ENCODE peak calls at places on chromosomes 5 and 9, in seven cellular contexts. One of them, this sample, is unnamed.

GRCh38 chr5:111495159-111495558 is 17.2 kb downstream of the STARD4 start:
- DNase-seq in non-pigmented ciliary epithelial cell: no peak
- DNase-seq in A549: no peak
- DNase-seq in HuH-7: no peak
- DNase-seq in colonic mucosa: no peak
- DNase-seq in GM13976: no peak
- DNase-seq in astrocyte of the spinal cord: no peak
- DNase-seq in this sample: no peak

GRCh38 chr5:142446131-142446959 is 121.5 kb upstream of the SPRY4 start:
- DNase-seq in non-pigmented ciliary epithelial cell: peak
- DNase-seq in A549: peak
- DNase-seq in HuH-7: no peak
- DNase-seq in colonic mucosa: no peak
- DNase-seq in GM13976: no peak
- DNase-seq in astrocyte of the spinal cord: peak
- DNase-seq in this sample: no peak

GRCh38 chr5:57684299-57684702 is 201.7 kb upstream of the ACTBL2 start:
- DNase-seq in non-pigmented ciliary epithelial cell: no peak
- DNase-seq in A549: no peak
- DNase-seq in HuH-7: no peak
- DNase-seq in colonic mucosa: no peak
- DNase-seq in GM13976: no peak
- DNase-seq in astrocyte of the spinal cord: no peak
- DNase-seq in this sample: no peak

GRCh38 chr9:79578891-79579290 is 7.1 kb downstream of the TLE4 start:
- DNase-seq in non-pigmented ciliary epithelial cell: no peak
- DNase-seq in A549: no peak
- DNase-seq in HuH-7: no peak
- DNase-seq in colonic mucosa: no peak
- DNase-seq in GM13976: no peak
- DNase-seq in astrocyte of the spinal cord: no peak
- DNase-seq in this sample: no peak

GRCh38 chr5:175686396-175686795 is 28.5 kb downstream of the HRH2 start:
- DNase-seq in non-pigmented ciliary epithelial cell: no peak
- DNase-seq in A549: no peak
- DNase-seq in HuH-7: no peak
- DNase-seq in colonic mucosa: no peak
- DNase-seq in GM13976: no peak
- DNase-seq in astrocyte of the spinal cord: no peak
- DNase-seq in this sample: no peak

GRCh38 chr9:115651456-115651855 is 502.1 kb upstream of the PAPPA start:
- DNase-seq in non-pigmented ciliary epithelial cell: no peak
- DNase-seq in A549: no peak
- DNase-seq in HuH-7: no peak
- DNase-seq in colonic mucosa: no peak
- DNase-seq in GM13976: no peak
- DNase-seq in astrocyte of the spinal cord: no peak
- DNase-seq in this sample: no peak

GRCh38 chr5:161382702-161383101 is 163.8 kb downstream of the GABRB2 start:
- DNase-seq in non-pigmented ciliary epithelial cell: no peak
- DNase-seq in A549: no peak
- DNase-seq in HuH-7: no peak
- DNase-seq in colonic mucosa: no peak
- DNase-seq in GM13976: no peak
- DNase-seq in astrocyte of the spinal cord: no peak
- DNase-seq in this sample: no peak

GRCh38 chr9:137632432-137633161 is 13.8 kb downstream of the EHMT1 start:
- DNase-seq in non-pigmented ciliary epithelial cell: no peak
- DNase-seq in A549: no peak
- DNase-seq in HuH-7: no peak
- DNase-seq in colonic mucosa: no peak
- DNase-seq in GM13976: no peak
- DNase-seq in astrocyte of the spinal cord: no peak
- DNase-seq in this sample: no peak

GRCh38 chr5:10875201-10875768 is 114.3 kb upstream of the DAP start:
- DNase-seq in non-pigmented ciliary epithelial cell: no peak
- DNase-seq in A549: no peak
- DNase-seq in HuH-7: no peak
- DNase-seq in colonic mucosa: no peak
- DNase-seq in GM13976: no peak
- DNase-seq in astrocyte of the spinal cord: no peak
- DNase-seq in this sample: no peak

GRCh38 chr9:126794441-126794840 is 10.4 kb upstream of the ZBTB43 start:
- DNase-seq in non-pigmented ciliary epithelial cell: no peak
- DNase-seq in A549: no peak
- DNase-seq in HuH-7: no peak
- DNase-seq in colonic mucosa: peak
- DNase-seq in GM13976: no peak
- DNase-seq in astrocyte of the spinal cord: no peak
- DNase-seq in this sample: no peak

GRCh38 chr9:108053555-108054061 is 564.0 kb upstream of the KLF4 start:
- DNase-seq in non-pigmented ciliary epithelial cell: peak
- DNase-seq in A549: no peak
- DNase-seq in HuH-7: no peak
- DNase-seq in colonic mucosa: peak
- DNase-seq in GM13976: no peak
- DNase-seq in astrocyte of the spinal cord: peak
- DNase-seq in this sample: no peak

GRCh38 chr5:100903036-100903887 is at the start of gene ST8SIA4:
- DNase-seq in non-pigmented ciliary epithelial cell: no peak
- DNase-seq in A549: peak
- DNase-seq in HuH-7: no peak
- DNase-seq in colonic mucosa: peak
- DNase-seq in GM13976: peak
- DNase-seq in astrocyte of the spinal cord: peak
- DNase-seq in this sample: peak

GRCh38 chr9:75002422-75003023 is 25.6 kb downstream of the CARNMT1 start:
- DNase-seq in non-pigmented ciliary epithelial cell: no peak
- DNase-seq in A549: no peak
- DNase-seq in HuH-7: no peak
- DNase-seq in colonic mucosa: no peak
- DNase-seq in GM13976: no peak
- DNase-seq in astrocyte of the spinal cord: no peak
- DNase-seq in this sample: no peak

GRCh38 chr5:150583541-150584225 is 56.8 kb upstream of the SYNPO start:
- DNase-seq in non-pigmented ciliary epithelial cell: no peak
- DNase-seq in A549: no peak
- DNase-seq in HuH-7: no peak
- DNase-seq in colonic mucosa: no peak
- DNase-seq in GM13976: no peak
- DNase-seq in astrocyte of the spinal cord: no peak
- DNase-seq in this sample: no peak

GRCh38 chr5:37272564-37272963 is 23.4 kb upstream of the CPLANE1 start:
- DNase-seq in non-pigmented ciliary epithelial cell: no peak
- DNase-seq in A549: peak
- DNase-seq in HuH-7: no peak
- DNase-seq in colonic mucosa: no peak
- DNase-seq in GM13976: no peak
- DNase-seq in astrocyte of the spinal cord: peak
- DNase-seq in this sample: no peak

GRCh38 chr9:18371621-18372020 is 102.3 kb upstream of the ADAMTSL1 start:
- DNase-seq in non-pigmented ciliary epithelial cell: no peak
- DNase-seq in A549: no peak
- DNase-seq in HuH-7: no peak
- DNase-seq in colonic mucosa: no peak
- DNase-seq in GM13976: no peak
- DNase-seq in astrocyte of the spinal cord: no peak
- DNase-seq in this sample: no peak

GRCh38 chr5:96975656-96976055 is 39.8 kb downstream of the LNPEP start:
- DNase-seq in non-pigmented ciliary epithelial cell: no peak
- DNase-seq in A549: no peak
- DNase-seq in HuH-7: no peak
- DNase-seq in colonic mucosa: no peak
- DNase-seq in GM13976: no peak
- DNase-seq in astrocyte of the spinal cord: no peak
- DNase-seq in this sample: no peak

GRCh38 chr5:134136771-134137170 is 22.3 kb downstream of the TCF7 start:
- DNase-seq in non-pigmented ciliary epithelial cell: no peak
- DNase-seq in A549: no peak
- DNase-seq in HuH-7: no peak
- DNase-seq in colonic mucosa: no peak
- DNase-seq in GM13976: no peak
- DNase-seq in astrocyte of the spinal cord: no peak
- DNase-seq in this sample: no peak

GRCh38 chr5:95781101-95781583 is 41.4 kb downstream of the GLRX start:
- DNase-seq in non-pigmented ciliary epithelial cell: peak
- DNase-seq in A549: peak
- DNase-seq in HuH-7: peak
- DNase-seq in colonic mucosa: peak
- DNase-seq in GM13976: peak
- DNase-seq in astrocyte of the spinal cord: peak
- DNase-seq in this sample: peak

GRCh38 chr9:126676685-126677143 is 63.0 kb downstream of the LMX1B start:
- DNase-seq in non-pigmented ciliary epithelial cell: no peak
- DNase-seq in A549: no peak
- DNase-seq in HuH-7: no peak
- DNase-seq in colonic mucosa: no peak
- DNase-seq in GM13976: no peak
- DNase-seq in astrocyte of the spinal cord: no peak
- DNase-seq in this sample: no peak

GRCh38 chr5:174601937-174602336 is 122.4 kb upstream of the MSX2 start:
- DNase-seq in non-pigmented ciliary epithelial cell: no peak
- DNase-seq in A549: peak
- DNase-seq in HuH-7: no peak
- DNase-seq in colonic mucosa: no peak
- DNase-seq in GM13976: no peak
- DNase-seq in astrocyte of the spinal cord: no peak
- DNase-seq in this sample: no peak

GRCh38 chr9:83056180-83056579 is 6.8 kb downstream of the RASEF start:
- DNase-seq in non-pigmented ciliary epithelial cell: no peak
- DNase-seq in A549: peak
- DNase-seq in HuH-7: no peak
- DNase-seq in colonic mucosa: no peak
- DNase-seq in GM13976: no peak
- DNase-seq in astrocyte of the spinal cord: no peak
- DNase-seq in this sample: no peak

GRCh38 chr5:71767661-71768060 is 48.6 kb downstream of the CARTPT start:
- DNase-seq in non-pigmented ciliary epithelial cell: no peak
- DNase-seq in A549: no peak
- DNase-seq in HuH-7: no peak
- DNase-seq in colonic mucosa: no peak
- DNase-seq in GM13976: no peak
- DNase-seq in astrocyte of the spinal cord: peak
- DNase-seq in this sample: no peak

GRCh38 chr5:112957970-112958773 is 18.4 kb upstream of the DCP2 start:
- DNase-seq in non-pigmented ciliary epithelial cell: peak
- DNase-seq in A549: peak
- DNase-seq in HuH-7: no peak
- DNase-seq in colonic mucosa: peak
- DNase-seq in GM13976: no peak
- DNase-seq in astrocyte of the spinal cord: peak
- DNase-seq in this sample: peak

GRCh38 chr5:14118551-14119320 is 24.4 kb upstream of the TRIO start:
- DNase-seq in non-pigmented ciliary epithelial cell: no peak
- DNase-seq in A549: no peak
- DNase-seq in HuH-7: no peak
- DNase-seq in colonic mucosa: no peak
- DNase-seq in GM13976: no peak
- DNase-seq in astrocyte of the spinal cord: no peak
- DNase-seq in this sample: no peak

GRCh38 chr5:31173621-31174020 is 19.9 kb upstream of the CDH6 start:
- DNase-seq in non-pigmented ciliary epithelial cell: no peak
- DNase-seq in A549: no peak
- DNase-seq in HuH-7: no peak
- DNase-seq in colonic mucosa: no peak
- DNase-seq in GM13976: no peak
- DNase-seq in astrocyte of the spinal cord: no peak
- DNase-seq in this sample: no peak

GRCh38 chr9:136678624-136679023 is 8.6 kb downstream of the AGPAT2 start:
- DNase-seq in non-pigmented ciliary epithelial cell: no peak
- DNase-seq in A549: no peak
- DNase-seq in HuH-7: no peak
- DNase-seq in colonic mucosa: no peak
- DNase-seq in GM13976: no peak
- DNase-seq in astrocyte of the spinal cord: no peak
- DNase-seq in this sample: no peak

GRCh38 chr5:86546582-86546981 is 71.2 kb upstream of the COX7C start:
- DNase-seq in non-pigmented ciliary epithelial cell: no peak
- DNase-seq in A549: peak
- DNase-seq in HuH-7: no peak
- DNase-seq in colonic mucosa: no peak
- DNase-seq in GM13976: no peak
- DNase-seq in astrocyte of the spinal cord: no peak
- DNase-seq in this sample: no peak

GRCh38 chr9:116380496-116380995 is 227.0 kb downstream of the PAPPA start:
- DNase-seq in non-pigmented ciliary epithelial cell: no peak
- DNase-seq in A549: no peak
- DNase-seq in HuH-7: no peak
- DNase-seq in colonic mucosa: no peak
- DNase-seq in GM13976: no peak
- DNase-seq in astrocyte of the spinal cord: no peak
- DNase-seq in this sample: no peak

GRCh38 chr5:181119105-181119504 is 11.9 kb downstream of the OR2V1 start:
- DNase-seq in non-pigmented ciliary epithelial cell: no peak
- DNase-seq in A549: no peak
- DNase-seq in HuH-7: no peak
- DNase-seq in colonic mucosa: no peak
- DNase-seq in GM13976: no peak
- DNase-seq in astrocyte of the spinal cord: no peak
- DNase-seq in this sample: no peak

GRCh38 chr5:138981131-138981530 is 106.0 kb upstream of the LRRTM2 start:
- DNase-seq in non-pigmented ciliary epithelial cell: no peak
- DNase-seq in A549: no peak
- DNase-seq in HuH-7: no peak
- DNase-seq in colonic mucosa: no peak
- DNase-seq in GM13976: no peak
- DNase-seq in astrocyte of the spinal cord: peak
- DNase-seq in this sample: no peak

GRCh38 chr5:59062986-59063683 is 480.3 kb downstream of the RAB3C start:
- DNase-seq in non-pigmented ciliary epithelial cell: no peak
- DNase-seq in A549: peak
- DNase-seq in HuH-7: no peak
- DNase-seq in colonic mucosa: no peak
- DNase-seq in GM13976: no peak
- DNase-seq in astrocyte of the spinal cord: peak
- DNase-seq in this sample: no peak

GRCh38 chr5:174204914-174205313 is 159.4 kb downstream of the NSG2 start:
- DNase-seq in non-pigmented ciliary epithelial cell: no peak
- DNase-seq in A549: no peak
- DNase-seq in HuH-7: no peak
- DNase-seq in colonic mucosa: no peak
- DNase-seq in GM13976: no peak
- DNase-seq in astrocyte of the spinal cord: no peak
- DNase-seq in this sample: no peak

GRCh38 chr5:6583049-6583880 is 49.6 kb downstream of the NSUN2 start:
- DNase-seq in non-pigmented ciliary epithelial cell: no peak
- DNase-seq in A549: no peak
- DNase-seq in HuH-7: peak
- DNase-seq in colonic mucosa: no peak
- DNase-seq in GM13976: peak
- DNase-seq in astrocyte of the spinal cord: no peak
- DNase-seq in this sample: no peak

GRCh38 chr9:82940386-82940785 is 122.6 kb downstream of the RASEF start:
- DNase-seq in non-pigmented ciliary epithelial cell: no peak
- DNase-seq in A549: no peak
- DNase-seq in HuH-7: no peak
- DNase-seq in colonic mucosa: no peak
- DNase-seq in GM13976: no peak
- DNase-seq in astrocyte of the spinal cord: no peak
- DNase-seq in this sample: no peak

GRCh38 chr9:100714372-100715099 is 136.7 kb downstream of the CAVIN4 start:
- DNase-seq in non-pigmented ciliary epithelial cell: peak
- DNase-seq in A549: peak
- DNase-seq in HuH-7: peak
- DNase-seq in colonic mucosa: peak
- DNase-seq in GM13976: peak
- DNase-seq in astrocyte of the spinal cord: peak
- DNase-seq in this sample: no peak

GRCh38 chr5:438481-438981 is 4.4 kb upstream of the EXOC3 start:
- DNase-seq in non-pigmented ciliary epithelial cell: no peak
- DNase-seq in A549: no peak
- DNase-seq in HuH-7: no peak
- DNase-seq in colonic mucosa: no peak
- DNase-seq in GM13976: no peak
- DNase-seq in astrocyte of the spinal cord: no peak
- DNase-seq in this sample: no peak

GRCh38 chr9:70218767-70219166 is 40.0 kb upstream of the SMC5 start:
- DNase-seq in non-pigmented ciliary epithelial cell: no peak
- DNase-seq in A549: no peak
- DNase-seq in HuH-7: no peak
- DNase-seq in colonic mucosa: no peak
- DNase-seq in GM13976: no peak
- DNase-seq in astrocyte of the spinal cord: peak
- DNase-seq in this sample: no peak

This sample was measured in NCI-H1048.